ENCODE peak calls at places on chromosomes 11 and 22, in nine cellular contexts. One of them, this sample, is unnamed.

GRCh38 chr11:10605941-10606381 is 37.5 kb upstream of the LYVE1 start:
- DNase-seq in neural crest cell: peak
- DNase-seq in T-cell: no peak
- DNase-seq in H54: peak
- DNase-seq in GM03348: peak
- DNase-seq in HTR-8/SVneo: no peak
- DNase-seq in PC-3: no peak
- DNase-seq in stimulated activated CD4-positive, alpha-beta T cell treated with anti-CD3 and anti-CD28 coated beads, Interleukin-12 subunit alpha, Interleukin-12 subunit beta, amount 100 ng/mL, for 4 hours: no peak
- DNase-seq in H7: peak
- DNase-seq in this sample: no peak

GRCh38 chr22:41862160-41862529 is 29.2 kb downstream of the SREBF2 start:
- DNase-seq in neural crest cell: no peak
- DNase-seq in T-cell: no peak
- DNase-seq in H54: no peak
- DNase-seq in GM03348: no peak
- DNase-seq in HTR-8/SVneo: no peak
- DNase-seq in PC-3: no peak
- DNase-seq in stimulated activated CD4-positive, alpha-beta T cell treated with anti-CD3 and anti-CD28 coated beads, Interleukin-12 subunit alpha, Interleukin-12 subunit beta, amount 100 ng/mL, for 4 hours: peak
- DNase-seq in H7: no peak
- DNase-seq in this sample: peak

GRCh38 chr11:123181075-123181474 is 14.0 kb downstream of the CLMP start:
- DNase-seq in neural crest cell: no peak
- DNase-seq in T-cell: no peak
- DNase-seq in H54: no peak
- DNase-seq in GM03348: no peak
- DNase-seq in HTR-8/SVneo: no peak
- DNase-seq in PC-3: no peak
- DNase-seq in stimulated activated CD4-positive, alpha-beta T cell treated with anti-CD3 and anti-CD28 coated beads, Interleukin-12 subunit alpha, Interleukin-12 subunit beta, amount 100 ng/mL, for 4 hours: no peak
- DNase-seq in H7: no peak
- DNase-seq in this sample: no peak

GRCh38 chr11:9972917-9973504 is 309.1 kb downstream of the SWAP70 start:
- DNase-seq in neural crest cell: no peak
- DNase-seq in T-cell: no peak
- DNase-seq in H54: no peak
- DNase-seq in GM03348: peak
- DNase-seq in HTR-8/SVneo: peak
- DNase-seq in PC-3: peak
- DNase-seq in stimulated activated CD4-positive, alpha-beta T cell treated with anti-CD3 and anti-CD28 coated beads, Interleukin-12 subunit alpha, Interleukin-12 subunit beta, amount 100 ng/mL, for 4 hours: no peak
- DNase-seq in H7: peak
- DNase-seq in this sample: peak

GRCh38 chr11:16778876-16779275 is 40.4 kb downstream of the C11orf58 start:
- DNase-seq in neural crest cell: no peak
- DNase-seq in T-cell: no peak
- DNase-seq in H54: no peak
- DNase-seq in GM03348: no peak
- DNase-seq in HTR-8/SVneo: no peak
- DNase-seq in PC-3: no peak
- DNase-seq in stimulated activated CD4-positive, alpha-beta T cell treated with anti-CD3 and anti-CD28 coated beads, Interleukin-12 subunit alpha, Interleukin-12 subunit beta, amount 100 ng/mL, for 4 hours: no peak
- DNase-seq in H7: no peak
- DNase-seq in this sample: no peak

GRCh38 chr11:125272822-125273221 is 108.3 kb downstream of the PKNOX2 start:
- DNase-seq in neural crest cell: no peak
- DNase-seq in T-cell: no peak
- DNase-seq in H54: no peak
- DNase-seq in GM03348: no peak
- DNase-seq in HTR-8/SVneo: no peak
- DNase-seq in PC-3: no peak
- DNase-seq in stimulated activated CD4-positive, alpha-beta T cell treated with anti-CD3 and anti-CD28 coated beads, Interleukin-12 subunit alpha, Interleukin-12 subunit beta, amount 100 ng/mL, for 4 hours: no peak
- DNase-seq in H7: no peak
- DNase-seq in this sample: no peak

GRCh38 chr11:119094816-119095065 is 6.9 kb downstream of the DPAGT1 start:
- DNase-seq in neural crest cell: no peak
- DNase-seq in T-cell: no peak
- DNase-seq in H54: no peak
- DNase-seq in GM03348: peak
- DNase-seq in HTR-8/SVneo: no peak
- DNase-seq in PC-3: peak
- DNase-seq in stimulated activated CD4-positive, alpha-beta T cell treated with anti-CD3 and anti-CD28 coated beads, Interleukin-12 subunit alpha, Interleukin-12 subunit beta, amount 100 ng/mL, for 4 hours: peak
- DNase-seq in H7: peak
- DNase-seq in this sample: peak

GRCh38 chr11:69078930-69079607 is 30.3 kb downstream of the TPCN2 start:
- DNase-seq in neural crest cell: no peak
- DNase-seq in T-cell: no peak
- DNase-seq in H54: no peak
- DNase-seq in GM03348: no peak
- DNase-seq in HTR-8/SVneo: no peak
- DNase-seq in PC-3: no peak
- DNase-seq in stimulated activated CD4-positive, alpha-beta T cell treated with anti-CD3 and anti-CD28 coated beads, Interleukin-12 subunit alpha, Interleukin-12 subunit beta, amount 100 ng/mL, for 4 hours: no peak
- DNase-seq in H7: no peak
- DNase-seq in this sample: no peak

GRCh38 chr22:45867118-45867905 is 109.7 kb downstream of the WNT7B start:
- DNase-seq in neural crest cell: peak
- DNase-seq in T-cell: no peak
- DNase-seq in H54: no peak
- DNase-seq in GM03348: peak
- DNase-seq in HTR-8/SVneo: no peak
- DNase-seq in PC-3: no peak
- DNase-seq in stimulated activated CD4-positive, alpha-beta T cell treated with anti-CD3 and anti-CD28 coated beads, Interleukin-12 subunit alpha, Interleukin-12 subunit beta, amount 100 ng/mL, for 4 hours: no peak
- DNase-seq in H7: peak
- DNase-seq in this sample: peak

GRCh38 chr11:13883589-13883988 is 78.9 kb upstream of the SPON1 start:
- DNase-seq in neural crest cell: no peak
- DNase-seq in T-cell: no peak
- DNase-seq in H54: no peak
- DNase-seq in GM03348: no peak
- DNase-seq in HTR-8/SVneo: no peak
- DNase-seq in PC-3: no peak
- DNase-seq in stimulated activated CD4-positive, alpha-beta T cell treated with anti-CD3 and anti-CD28 coated beads, Interleukin-12 subunit alpha, Interleukin-12 subunit beta, amount 100 ng/mL, for 4 hours: no peak
- DNase-seq in H7: no peak
- DNase-seq in this sample: no peak